ENCODE peak calls at places on chromosomes 12 and 14, in four cellular contexts. Q is thyroid gland; R is CD4-positive, CD25-positive, alpha-beta regulatory T cell; U is suprapubic skin. I is an unnamed sample. For H3K4me1, H3K9me3 and H3K27me3, the result is how much of the 10 kb centered on the place peaks cover.

GRCh38 chr14:52840916-52841315 is 49.5 kb upstream of the GNPNAT1 start:
- DNase-seq in Q (peak), R (no peak), U (no peak), I (no peak)

GRCh38 chr12:43882578-43883178 is 46.8 kb downstream of the TMEM117 start:
- DNase-seq in Q (peak), R (no peak), U (no peak), I (peak)

GRCh38 chr12:67764946-67765619 is 116.5 kb downstream of the DYRK2 start:
- DNase-seq in Q (no peak), R (no peak), U (no peak), I (no peak)

GRCh38 chr12:85004199-85004598 is 31.9 kb downstream of the TSPAN19 start:
- DNase-seq in Q (no peak), R (no peak), U (no peak), I (no peak)

GRCh38 chr14:85856430-85856829 is 326.5 kb downstream of the FLRT2 start:
- DNase-seq in Q (no peak), R (no peak), U (no peak), I (no peak)

GRCh38 chr14:96626916-96627315 is 124.7 kb downstream of the PAPOLA start:
- DNase-seq in Q (no peak), R (no peak), U (peak), I (no peak)

GRCh38 chr14:69615471-69616407 is 4.3 kb downstream of the SUSD6 start:
- DNase-seq in Q (peak), R (peak), U (no peak), I (peak)

GRCh38 chr12:92539966-92540791 is 162.6 kb upstream of the PLEKHG7 start:
- DNase-seq in Q (peak), R (no peak), U (no peak), I (peak)

GRCh38 chr14:44847910-44848309 is 113.8 kb downstream of the KLHL28 start:
- DNase-seq in Q (no peak), R (no peak), U (no peak), I (no peak)

GRCh38 chr12:57603323-57603722 is 1.3 kb upstream of the DTX3 start:
- DNase-seq in Q (no peak), R (no peak), U (no peak), I (no peak)

GRCh38 chr12:82176761-82177490 is 181.3 kb downstream of the CCDC59 start:
- DNase-seq in Q (no peak), R (no peak), U (no peak), I (no peak)

GRCh38 chr14:35932659-35933159 is 106.6 kb downstream of the BRMS1L start:
- DNase-seq in Q (no peak), R (no peak), U (no peak), I (peak)

GRCh38 chr14:81275305-81275950 is 54.7 kb upstream of the GTF2A1 start:
- DNase-seq in Q (no peak), R (no peak), U (no peak), I (no peak)

GRCh38 chr12:34236073-34236472 is 213.8 kb downstream of the ALG10 start:
- DNase-seq in Q (no peak), R (no peak), U (no peak), I (no peak)

GRCh38 chr14:75198291-75198933 is 22.0 kb upstream of the TMED10 start:
- DNase-seq in Q (peak), R (no peak), U (no peak), I (no peak)

GRCh38 chr14:54574528-54574927 is 7.6 kb downstream of the SAMD4A start:
- DNase-seq in Q (no peak), R (no peak), U (no peak), I (no peak)

GRCh38 chr14:39307815-39308214 is 74.1 kb downstream of the MIA2 start:
- DNase-seq in Q (no peak), R (no peak), U (no peak), I (no peak)

GRCh38 chr14:96038920-96039632 is at the start of gene C14orf132:
- DNase-seq in Q (peak), R (no peak), U (no peak), I (peak)

GRCh38 chr12:89140580-89141236 is 211.6 kb downstream of the DUSP6 start:
- DNase-seq in Q (no peak), R (no peak), U (no peak), I (no peak)

GRCh38 chr14:50303744-50304471 is 8.1 kb downstream of the L2HGDH start:
- DNase-seq in Q (peak), R (no peak), U (no peak), I (no peak)

GRCh38 chr12:100211698-100212097 is 11.1 kb downstream of the ACTR6 start:
- DNase-seq in Q (no peak), R (no peak), U (no peak), I (no peak)

GRCh38 chr14:93893550-93894329 is 33.4 kb upstream of the FAM181A start:
- DNase-seq in Q (no peak), R (no peak), U (no peak), I (no peak)

GRCh38 chr12:106144847-106145246 is 6.1 kb upstream of the NUAK1 start:
- DNase-seq in Q (no peak), R (no peak), U (no peak), I (no peak)

GRCh38 chr14:34043627-34044372 is 92.9 kb upstream of the EGLN3 start:
- DNase-seq in Q (no peak), R (no peak), U (no peak), I (peak)

GRCh38 chr12:114163766-114164165 is 197.6 kb upstream of the RBM19 start:
- DNase-seq in Q (no peak), R (no peak), U (no peak), I (no peak)

GRCh38 chr14:23360496-23360895 is 4.5 kb downstream of the EFS start:
- DNase-seq in Q (no peak), R (no peak), U (peak), I (no peak)

GRCh38 chr14:23359722-23360447 is 5.1 kb downstream of the EFS start:
- DNase-seq in Q (no peak), R (no peak), U (peak), I (no peak)

GRCh38 chr14:23358042-23358441 is 5.4 kb upstream of the SLC22A17 start:
- DNase-seq in Q (no peak), R (no peak), U (no peak), I (no peak)

GRCh38 chr14:23358553-23359166 is 6.0 kb upstream of the SLC22A17 start:
- DNase-seq in Q (no peak), R (no peak), U (peak), I (no peak)

DNA sequence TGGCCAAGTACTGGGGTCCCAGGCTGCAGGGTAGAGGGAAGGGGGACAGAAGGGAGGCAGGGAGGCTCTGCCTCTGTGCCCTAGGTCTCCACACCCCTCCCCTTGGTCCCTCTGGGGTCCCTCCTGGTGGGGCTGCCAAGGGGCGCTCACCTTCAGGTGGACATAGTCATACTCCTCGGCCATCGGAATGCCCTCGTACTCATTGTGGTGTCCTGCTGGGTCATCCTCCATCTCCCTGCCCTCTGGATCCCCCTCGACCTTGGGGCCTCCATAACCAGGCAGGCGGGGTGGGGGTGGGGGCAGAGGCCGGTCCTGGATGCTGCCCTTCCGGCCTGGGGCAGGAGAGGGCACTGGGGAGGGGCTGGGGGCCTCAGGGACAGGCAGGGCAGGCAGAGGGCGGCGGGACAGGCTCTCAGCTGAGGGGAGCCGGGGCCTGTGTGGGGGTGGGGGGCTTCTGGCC is 5.8 kb downstream of the EFS start:
- DNase-seq in Q (no peak), R (no peak), U (no peak), I (no peak)
- H3K4me1 ChIP-seq in Q (under half), R (under half), U (under half), I (under half)

DNA sequence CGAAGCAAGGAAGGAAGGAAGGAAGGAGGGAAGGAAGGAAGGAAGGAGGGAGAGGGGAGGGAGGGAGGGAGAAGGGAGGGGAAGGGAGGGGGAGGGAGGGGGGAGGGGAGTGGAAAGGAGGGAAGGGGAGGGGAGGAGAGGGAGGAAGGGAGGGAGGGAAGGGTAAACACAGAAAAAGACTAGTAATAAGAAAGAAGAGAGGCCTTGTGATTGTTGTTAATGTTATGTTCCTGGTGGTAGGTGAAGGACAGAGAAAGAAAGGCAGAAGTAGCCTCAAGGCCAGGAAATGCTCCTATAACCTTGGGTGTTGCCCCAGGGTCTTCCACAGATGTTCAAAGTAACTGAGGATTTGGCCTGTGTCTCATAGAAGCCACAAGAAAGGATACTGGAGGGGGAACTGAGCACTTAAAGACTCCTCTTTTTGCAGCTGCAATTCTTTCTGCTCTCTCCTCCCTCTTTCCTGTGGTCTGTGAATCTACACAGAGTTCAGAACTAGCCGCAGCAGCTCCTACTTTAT is 164.2 kb downstream of the PRKD1 start:
- DNase-seq in Q (no peak), R (no peak), U (no peak), I (no peak)
- H3K9me3 ChIP-seq in Q (under half), R (under half), U (under half), I (under half)

GRCh38 chr12:10408842-10409241 is 715 bp downstream of the KLRC4 start:
- DNase-seq in Q (no peak), R (no peak), U (no peak), I (no peak)

GRCh38 chr12:10409387-10409786 is at the start of gene KLRC4:
- DNase-seq in Q (no peak), R (no peak), U (no peak), I (no peak)

GRCh38 chr12:10404798-10405197 is 4.8 kb downstream of the KLRC4 start:
- DNase-seq in Q (no peak), R (no peak), U (no peak), I (no peak)

GRCh38 chr12:10406725-10407124 is 2.8 kb downstream of the KLRC4 start:
- DNase-seq in Q (no peak), R (no peak), U (no peak), I (no peak)

GRCh38 chr12:10405294-10405693 is 4.3 kb downstream of the KLRC4 start:
- DNase-seq in Q (no peak), R (no peak), U (no peak), I (no peak)
- H3K27me3 ChIP-seq in Q (under half), R (under half), U (under half), I (under half)

GRCh38 chr12:6542209-6543009 is 8.1 kb downstream of the GAPDH start:
- DNase-seq in Q (no peak), R (no peak), U (no peak), I (no peak)
- H3K4me1 ChIP-seq in Q (under half), R (under half), U (under half), I (under half)

GRCh38 chr14:105894125-105894977 is 368.0 kb downstream of the TMEM121 start:
- DNase-seq in Q (no peak), R (no peak), U (peak), I (no peak)
- H3K9me3 ChIP-seq in Q (under half), R (under half), U (under half), I (under half)

DNA sequence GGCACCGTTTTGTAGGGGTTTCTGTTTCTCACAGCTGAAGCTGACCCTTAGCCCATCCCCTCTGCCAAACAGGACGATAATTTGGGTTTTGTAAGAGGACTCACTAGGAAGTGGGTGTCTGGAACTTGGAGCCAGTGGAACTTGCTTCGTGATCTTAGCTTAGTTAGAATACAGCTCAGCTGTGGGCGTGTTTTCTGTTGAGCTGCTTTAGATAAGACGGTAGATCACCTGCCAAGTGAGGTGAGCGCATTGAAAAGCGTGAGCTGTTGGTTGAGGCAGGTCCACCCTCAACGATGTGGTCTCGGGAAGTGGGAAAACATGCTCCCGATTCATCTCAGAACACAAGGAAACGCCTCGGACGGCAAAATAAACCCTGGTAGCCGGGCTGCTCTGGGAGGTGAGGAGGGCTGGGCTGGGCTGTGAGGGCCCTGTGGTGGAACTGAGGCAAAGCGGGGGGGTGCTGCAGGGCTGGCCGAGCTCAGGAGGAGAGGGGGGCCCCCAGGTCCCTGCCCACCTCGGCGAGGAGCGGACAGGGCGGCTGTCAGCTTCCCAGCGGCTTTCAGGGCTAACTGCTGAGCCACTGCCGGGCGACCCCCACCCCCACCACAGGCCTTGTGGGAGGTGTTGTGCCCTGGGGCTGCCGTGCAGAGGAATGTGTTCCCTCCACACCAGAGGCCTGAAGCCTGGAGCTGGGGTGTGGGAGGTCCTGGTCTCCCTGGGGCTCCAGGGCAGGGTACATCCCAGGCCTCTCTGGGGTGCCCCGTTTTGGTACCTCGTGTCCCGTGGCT is 30.6 kb downstream of the NOC4L start:
- DNase-seq in Q (no peak), R (no peak), U (no peak), I (no peak)
- H3K27me3 ChIP-seq in Q (under half), R (under half), U (half or more), I (under half)